ENCODE peak calls at places on chromosomes 5 and 9, in nine cellular contexts. One of them, this sample, is unnamed.
A peak's percentile ranks its signal among the peaks of the same experiment; 100 is the strongest.

GRCh38 chr9:113310538-113310937 is 7.4 kb upstream of the RNF183 start:
- DNase-seq in HFFc6: peak; percentile 16
- DNase-seq in AG04450: no peak
- DNase-seq in WTC11: no peak
- DNase-seq in AG09319: no peak
- DNase-seq in BJ: no peak
- DNase-seq in PC-9: no peak
- DNase-seq in tibial nerve: no peak
- DNase-seq in GM13977: no peak
- DNase-seq in this sample: no peak

GRCh38 chr5:2685651-2686050 is 65.8 kb downstream of the IRX2 start:
- DNase-seq in HFFc6: no peak
- DNase-seq in AG04450: no peak
- DNase-seq in WTC11: no peak
- DNase-seq in AG09319: no peak
- DNase-seq in BJ: no peak
- DNase-seq in PC-9: peak; percentile 50
- DNase-seq in tibial nerve: no peak
- DNase-seq in GM13977: no peak
- DNase-seq in this sample: no peak

GRCh38 chr5:155629597-155629996 is 616.0 kb downstream of the KIF4B start:
- DNase-seq in HFFc6: no peak
- DNase-seq in AG04450: no peak
- DNase-seq in WTC11: no peak
- DNase-seq in AG09319: no peak
- DNase-seq in BJ: no peak
- DNase-seq in PC-9: no peak
- DNase-seq in tibial nerve: no peak
- DNase-seq in GM13977: no peak
- DNase-seq in this sample: no peak

GRCh38 chr5:74093501-74093993 is 467.6 kb downstream of the ARHGEF28 start:
- DNase-seq in HFFc6: no peak
- DNase-seq in AG04450: no peak
- DNase-seq in WTC11: no peak
- DNase-seq in AG09319: no peak
- DNase-seq in BJ: no peak
- DNase-seq in PC-9: no peak
- DNase-seq in tibial nerve: no peak
- DNase-seq in GM13977: no peak
- DNase-seq in this sample: no peak

GRCh38 chr5:98997000-98997399 is 68.2 kb upstream of the CHD1 start:
- DNase-seq in HFFc6: no peak
- DNase-seq in AG04450: no peak
- DNase-seq in WTC11: no peak
- DNase-seq in AG09319: no peak
- DNase-seq in BJ: no peak
- DNase-seq in PC-9: no peak
- DNase-seq in tibial nerve: no peak
- DNase-seq in GM13977: no peak
- DNase-seq in this sample: no peak

GRCh38 chr9:2299156-2299842 is 284.2 kb downstream of the SMARCA2 start:
- DNase-seq in HFFc6: no peak
- DNase-seq in AG04450: no peak
- DNase-seq in WTC11: no peak
- DNase-seq in AG09319: no peak
- DNase-seq in BJ: no peak
- DNase-seq in PC-9: peak; percentile 71
- DNase-seq in tibial nerve: no peak
- DNase-seq in GM13977: no peak
- DNase-seq in this sample: no peak

GRCh38 chr5:32029291-32029690 is 144.8 kb downstream of the GOLPH3 start:
- DNase-seq in HFFc6: peak; percentile 54
- DNase-seq in AG04450: no peak
- DNase-seq in WTC11: no peak
- DNase-seq in AG09319: no peak
- DNase-seq in BJ: no peak
- DNase-seq in PC-9: no peak
- DNase-seq in tibial nerve: no peak
- DNase-seq in GM13977: no peak
- DNase-seq in this sample: no peak

GRCh38 chr5:31495336-31495735 is 36.6 kb downstream of the DROSHA start:
- DNase-seq in HFFc6: no peak
- DNase-seq in AG04450: no peak
- DNase-seq in WTC11: no peak
- DNase-seq in AG09319: no peak
- DNase-seq in BJ: no peak
- DNase-seq in PC-9: no peak
- DNase-seq in tibial nerve: no peak
- DNase-seq in GM13977: no peak
- DNase-seq in this sample: no peak

GRCh38 chr9:72871685-72872084 is 81.2 kb downstream of the ALDH1A1 start:
- DNase-seq in HFFc6: peak; percentile 12
- DNase-seq in AG04450: no peak
- DNase-seq in WTC11: no peak
- DNase-seq in AG09319: no peak
- DNase-seq in BJ: no peak
- DNase-seq in PC-9: no peak
- DNase-seq in tibial nerve: no peak
- DNase-seq in GM13977: no peak
- DNase-seq in this sample: no peak

GRCh38 chr5:28077291-28078240 is 1039.2 kb upstream of the CDH9 start:
- DNase-seq in HFFc6: no peak
- DNase-seq in AG04450: no peak
- DNase-seq in WTC11: no peak
- DNase-seq in AG09319: no peak
- DNase-seq in BJ: no peak
- DNase-seq in PC-9: no peak
- DNase-seq in tibial nerve: no peak
- DNase-seq in GM13977: no peak
- DNase-seq in this sample: no peak

GRCh38 chr9:107108367-107108766 is 174.7 kb upstream of the RAD23B start:
- DNase-seq in HFFc6: no peak
- DNase-seq in AG04450: no peak
- DNase-seq in WTC11: no peak
- DNase-seq in AG09319: no peak
- DNase-seq in BJ: no peak
- DNase-seq in PC-9: no peak
- DNase-seq in tibial nerve: no peak
- DNase-seq in GM13977: no peak
- DNase-seq in this sample: no peak

GRCh38 chr5:74212336-74212735 is 428.2 kb downstream of the ENC1 start:
- DNase-seq in HFFc6: peak; percentile 38
- DNase-seq in AG04450: no peak
- DNase-seq in WTC11: peak; percentile 67
- DNase-seq in AG09319: no peak
- DNase-seq in BJ: no peak
- DNase-seq in PC-9: no peak
- DNase-seq in tibial nerve: no peak
- DNase-seq in GM13977: no peak
- DNase-seq in this sample: no peak

GRCh38 chr5:3200356-3200755 is 395.3 kb upstream of the IRX1 start:
- DNase-seq in HFFc6: no peak
- DNase-seq in AG04450: no peak
- DNase-seq in WTC11: no peak
- DNase-seq in AG09319: no peak
- DNase-seq in BJ: no peak
- DNase-seq in PC-9: no peak
- DNase-seq in tibial nerve: no peak
- DNase-seq in GM13977: no peak
- DNase-seq in this sample: no peak

GRCh38 chr9:35690447-35691324 is 961 bp upstream of the TPM2 start:
- DNase-seq in HFFc6: peak; percentile 74
- DNase-seq in AG04450: no peak
- DNase-seq in WTC11: peak; percentile 64
- DNase-seq in AG09319: peak; percentile 74
- DNase-seq in BJ: peak; percentile 26
- DNase-seq in PC-9: no peak
- DNase-seq in tibial nerve: peak; percentile 66
- DNase-seq in GM13977: peak; percentile 72
- DNase-seq in this sample: peak; percentile 74

GRCh38 chr9:133707761-133708122 is 30.4 kb downstream of the SARDH start:
- DNase-seq in HFFc6: no peak
- DNase-seq in AG04450: no peak
- DNase-seq in WTC11: no peak
- DNase-seq in AG09319: no peak
- DNase-seq in BJ: no peak
- DNase-seq in PC-9: no peak
- DNase-seq in tibial nerve: no peak
- DNase-seq in GM13977: no peak
- DNase-seq in this sample: peak; percentile 12

GRCh38 chr9:112308576-112308975 is 24.8 kb downstream of the PTBP3 start:
- DNase-seq in HFFc6: no peak
- DNase-seq in AG04450: no peak
- DNase-seq in WTC11: no peak
- DNase-seq in AG09319: no peak
- DNase-seq in BJ: no peak
- DNase-seq in PC-9: no peak
- DNase-seq in tibial nerve: no peak
- DNase-seq in GM13977: no peak
- DNase-seq in this sample: no peak
- TF ChIP-seq CTCF in HFFc6: no peak
- TF ChIP-seq CTCF in AG04450: no peak
- TF ChIP-seq CTCF in WTC11: no peak
- TF ChIP-seq CTCF in AG09319: no peak
- TF ChIP-seq CTCF in BJ: no peak
- TF ChIP-seq CTCF in PC-9: no peak
- TF ChIP-seq CTCF in tibial nerve: no peak
- TF ChIP-seq CTCF in GM13977: no peak
- TF ChIP-seq CTCF in this sample: no peak

GRCh38 chr5:128213340-128213739 is 129.8 kb downstream of the SLC12A2 start:
- DNase-seq in HFFc6: peak; percentile 68
- DNase-seq in AG04450: no peak
- DNase-seq in WTC11: peak; percentile 59
- DNase-seq in AG09319: peak; percentile 49
- DNase-seq in BJ: no peak
- DNase-seq in PC-9: peak; percentile 52
- DNase-seq in tibial nerve: peak; percentile 51
- DNase-seq in GM13977: peak; percentile 32
- DNase-seq in this sample: peak; percentile 69
- TF ChIP-seq CTCF in HFFc6: peak; percentile 86
- TF ChIP-seq CTCF in AG04450: peak; percentile 80
- TF ChIP-seq CTCF in WTC11: peak; percentile 52
- TF ChIP-seq CTCF in AG09319: peak; percentile 72
- TF ChIP-seq CTCF in BJ: peak; percentile 71
- TF ChIP-seq CTCF in PC-9: peak; percentile 88
- TF ChIP-seq CTCF in tibial nerve: peak; percentile 62
- TF ChIP-seq CTCF in GM13977: peak; percentile 82
- TF ChIP-seq CTCF in this sample: peak; percentile 81

DNA sequence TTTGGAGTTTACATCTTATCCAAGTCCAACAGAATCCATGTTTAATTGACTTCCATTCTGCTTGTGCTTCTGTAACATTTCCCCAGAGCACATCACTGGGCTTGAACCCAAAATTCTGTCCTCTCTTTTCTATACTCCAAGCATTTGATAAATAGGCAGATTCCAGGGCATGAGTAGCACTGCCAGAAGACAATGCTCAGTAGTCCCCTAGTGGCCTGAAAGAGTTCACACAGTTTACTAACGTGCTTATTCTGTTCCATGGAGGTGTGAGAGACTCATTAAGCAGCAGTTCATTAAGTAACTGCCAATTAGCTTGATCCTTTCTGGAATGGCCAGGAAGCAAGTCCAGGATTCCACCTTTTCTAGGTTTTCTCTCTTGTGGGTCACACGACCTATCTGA is 9.4 kb upstream of the GABRA6 start:
- DNase-seq in HFFc6: no peak
- DNase-seq in AG04450: no peak
- DNase-seq in WTC11: no peak
- DNase-seq in AG09319: no peak
- DNase-seq in BJ: no peak
- DNase-seq in PC-9: no peak
- DNase-seq in tibial nerve: no peak
- DNase-seq in GM13977: peak; percentile 8
- DNase-seq in this sample: no peak
- TF ChIP-seq CTCF in HFFc6: no peak
- TF ChIP-seq CTCF in AG04450: no peak
- TF ChIP-seq CTCF in WTC11: peak; percentile 45
- TF ChIP-seq CTCF in AG09319: no peak
- TF ChIP-seq CTCF in BJ: no peak
- TF ChIP-seq CTCF in PC-9: peak; percentile 49
- TF ChIP-seq CTCF in tibial nerve: no peak
- TF ChIP-seq CTCF in GM13977: peak; percentile 56
- TF ChIP-seq CTCF in this sample: peak; percentile 59

GRCh38 chr9:130371196-130371966 is 73.4 kb upstream of the ASS1 start:
- DNase-seq in HFFc6: peak; percentile 11
- DNase-seq in AG04450: no peak
- DNase-seq in WTC11: no peak
- DNase-seq in AG09319: no peak
- DNase-seq in BJ: no peak
- DNase-seq in PC-9: no peak
- DNase-seq in tibial nerve: no peak
- DNase-seq in GM13977: no peak
- DNase-seq in this sample: no peak
- TF ChIP-seq CTCF in HFFc6: no peak
- TF ChIP-seq CTCF in AG04450: no peak
- TF ChIP-seq CTCF in WTC11: no peak
- TF ChIP-seq CTCF in AG09319: no peak
- TF ChIP-seq CTCF in BJ: no peak
- TF ChIP-seq CTCF in PC-9: no peak
- TF ChIP-seq CTCF in tibial nerve: no peak
- TF ChIP-seq CTCF in GM13977: no peak
- TF ChIP-seq CTCF in this sample: no peak

DNA sequence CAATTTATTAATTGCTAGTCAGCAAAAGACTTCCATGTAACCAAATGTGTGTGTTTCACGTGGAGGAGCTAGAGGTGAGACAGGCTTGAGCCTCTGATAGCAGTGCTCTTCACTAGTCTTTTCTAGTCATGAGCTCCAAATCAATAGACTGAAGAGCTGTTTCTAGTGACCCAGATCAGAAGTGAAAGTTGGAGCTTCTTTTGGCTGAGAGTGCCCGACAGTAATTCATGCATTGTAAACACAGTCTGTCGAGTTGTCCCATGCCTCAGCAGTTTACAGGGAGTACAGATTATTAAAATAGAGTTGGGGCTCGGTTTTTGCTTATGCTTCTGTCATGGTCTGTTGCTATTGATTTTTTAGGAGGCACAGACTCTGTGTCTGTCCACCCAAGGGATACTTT is 793.1 kb downstream of the DTWD2 start:
- DNase-seq in HFFc6: no peak
- DNase-seq in AG04450: no peak
- DNase-seq in WTC11: no peak
- DNase-seq in AG09319: no peak
- DNase-seq in BJ: no peak
- DNase-seq in PC-9: no peak
- DNase-seq in tibial nerve: no peak
- DNase-seq in GM13977: no peak
- DNase-seq in this sample: no peak
- TF ChIP-seq CTCF in HFFc6: no peak
- TF ChIP-seq CTCF in AG04450: no peak
- TF ChIP-seq CTCF in WTC11: no peak
- TF ChIP-seq CTCF in AG09319: no peak
- TF ChIP-seq CTCF in BJ: no peak
- TF ChIP-seq CTCF in PC-9: no peak
- TF ChIP-seq CTCF in tibial nerve: no peak
- TF ChIP-seq CTCF in GM13977: no peak
- TF ChIP-seq CTCF in this sample: no peak

DNA sequence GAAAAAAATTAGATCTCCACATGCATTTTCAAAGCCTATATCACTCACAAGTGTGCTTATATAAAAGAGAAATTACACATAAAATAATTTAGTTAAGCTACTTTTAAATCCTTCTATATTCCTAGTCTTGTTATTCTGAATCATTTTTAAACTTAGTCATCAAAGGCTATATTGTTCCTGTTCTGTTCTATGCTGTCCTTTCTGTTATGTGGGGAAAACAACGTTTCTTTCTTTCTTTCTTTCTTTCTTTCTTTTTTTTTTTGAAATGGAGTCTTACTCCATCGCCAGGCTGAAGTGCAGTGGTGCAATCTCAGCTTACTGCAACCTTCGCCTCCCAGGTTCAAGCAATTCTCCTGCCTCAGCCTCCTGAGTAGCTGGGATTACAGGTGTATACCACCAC is 389.2 kb upstream of the FTMT start:
- DNase-seq in HFFc6: no peak
- DNase-seq in AG04450: no peak
- DNase-seq in WTC11: no peak
- DNase-seq in AG09319: no peak
- DNase-seq in BJ: no peak
- DNase-seq in PC-9: no peak
- DNase-seq in tibial nerve: no peak
- DNase-seq in GM13977: no peak
- DNase-seq in this sample: no peak
- TF ChIP-seq CTCF in HFFc6: no peak
- TF ChIP-seq CTCF in AG04450: no peak
- TF ChIP-seq CTCF in WTC11: no peak
- TF ChIP-seq CTCF in AG09319: no peak
- TF ChIP-seq CTCF in BJ: no peak
- TF ChIP-seq CTCF in PC-9: no peak
- TF ChIP-seq CTCF in tibial nerve: no peak
- TF ChIP-seq CTCF in GM13977: no peak
- TF ChIP-seq CTCF in this sample: no peak

This sample was measured in mesothelial cell of epicardium.